ENCODE peak calls at places on chromosomes 6 and 20, in ten cellular contexts. H is tibial artery, F is endothelial cell, K is testis, O is breast epithelium, Z is fibroblast of lung, X is GM13976, J is WTC11, D is H9, W is A673. U is an unnamed sample.

GRCh38 chr6:836276-836853 is 143.4 kb upstream of the EXOC2 start:
- DNase-seq in F (no peak), J (no peak), O (no peak), Z (no peak), W (no peak), X (no peak), K (no peak), D (no peak), H (no peak), U (no peak)

GRCh38 chr6:46592046-46592445 is 60.6 kb downstream of the CYP39A1 start:
- DNase-seq in X (no peak), O (no peak), H (no peak), W (no peak), D (no peak), K (no peak), J (no peak), Z (no peak), F (no peak), U (no peak)

GRCh38 chr6:113995632-113996031 is 24.7 kb upstream of the HDAC2 start:
- DNase-seq in Z (peak), W (peak), X (no peak), O (no peak), H (no peak), J (no peak), K (peak), F (no peak), D (peak), U (no peak)

GRCh38 chr20:39850236-39850635 is 838.8 kb downstream of the MAFB start:
- DNase-seq in H (no peak), W (peak), K (no peak), J (no peak), D (no peak), F (no peak), X (no peak), O (no peak), Z (no peak), U (no peak)

GRCh38 chr6:80690611-80691090 is 584.2 kb downstream of the BCKDHB start:
- DNase-seq in O (no peak), H (no peak), K (no peak), D (no peak), F (no peak), W (no peak), X (no peak), J (no peak), Z (peak), U (no peak)

GRCh38 chr6:169144356-169144755 is 109.3 kb downstream of the THBS2 start:
- DNase-seq in J (no peak), W (no peak), Z (no peak), D (no peak), O (no peak), F (no peak), K (no peak), X (no peak), H (no peak), U (no peak)

GRCh38 chr6:127907960-127908640 is 7.2 kb upstream of the THEMIS start:
- DNase-seq in X (no peak), H (no peak), D (no peak), K (no peak), O (no peak), F (no peak), Z (no peak), J (no peak), W (no peak), U (peak)

GRCh38 chr20:50366270-50367103 is 143.7 kb upstream of the PTPN1 start:
- DNase-seq in X (no peak), O (peak), H (peak), J (no peak), D (no peak), W (peak), K (peak), F (no peak), Z (peak), U (no peak)

GRCh38 chr20:32433311-32434021 is 75.3 kb downstream of the ASXL1 start:
- DNase-seq in D (no peak), H (no peak), Z (no peak), X (peak), O (no peak), K (no peak), F (peak), W (no peak), J (no peak), U (no peak)

GRCh38 chr6:72524011-72524645 is 97.7 kb upstream of the KCNQ5 start:
- DNase-seq in K (no peak), H (no peak), Z (no peak), J (no peak), D (no peak), X (no peak), W (no peak), F (no peak), O (no peak), U (no peak)

GRCh38 chr6:21073318-21073839 is 520.2 kb upstream of the SOX4 start:
- DNase-seq in K (no peak), O (no peak), D (no peak), Z (no peak), H (no peak), F (no peak), W (no peak), X (no peak), J (no peak), U (no peak)

GRCh38 chr6:31053873-31054272 is 43.6 kb downstream of the MUC22 start:
- DNase-seq in H (no peak), O (no peak), F (no peak), J (no peak), K (no peak), Z (no peak), W (peak), X (no peak), D (no peak), U (no peak)

GRCh38 chr20:36394340-36394965 is 88.3 kb downstream of the DLGAP4 start:
- DNase-seq in J (no peak), X (no peak), K (no peak), H (no peak), F (no peak), O (no peak), W (no peak), D (no peak), Z (no peak), U (no peak)

GRCh38 chr6:126039284-126039683 is 52.9 kb downstream of the TRMT11 start:
- DNase-seq in F (no peak), K (no peak), X (no peak), W (no peak), J (no peak), O (no peak), D (no peak), Z (peak), H (no peak), U (no peak)

GRCh38 chr6:142746524-142746923 is 198.5 kb downstream of the HIVEP2 start:
- DNase-seq in D (peak), K (peak), F (peak), H (no peak), X (no peak), W (peak), Z (no peak), O (no peak), J (peak), U (peak)

GRCh38 chr20:17843246-17844132 is 125.1 kb downstream of the SNX5 start:
- DNase-seq in F (no peak), W (no peak), D (no peak), K (peak), J (no peak), H (peak), X (no peak), O (peak), Z (peak), U (no peak)

GRCh38 chr20:57244627-57245214 is 21.7 kb downstream of the BMP7 start:
- DNase-seq in O (no peak), Z (no peak), J (peak), D (peak), X (no peak), F (no peak), K (no peak), H (no peak), W (no peak), U (no peak)

GRCh38 chr20:23049201-23049932 is at the start of gene THBD:
- DNase-seq in F (peak), H (peak), D (peak), X (peak), O (no peak), K (peak), Z (peak), J (peak), W (no peak), U (no peak)

GRCh38 chr6:122284848-122285247 is 114.6 kb upstream of the HSF2 start:
- DNase-seq in D (no peak), J (no peak), W (no peak), O (no peak), H (no peak), F (no peak), Z (no peak), K (no peak), X (no peak), U (no peak)

GRCh38 chr6:122285292-122285913 is 114.0 kb upstream of the HSF2 start:
- DNase-seq in K (no peak), D (no peak), F (no peak), W (no peak), H (peak), O (no peak), Z (no peak), J (no peak), X (no peak), U (no peak)

GRCh38 chr6:122286512-122286911 is 112.9 kb upstream of the HSF2 start:
- DNase-seq in D (no peak), J (no peak), H (no peak), O (no peak), K (no peak), X (no peak), Z (no peak), W (peak), F (no peak), U (no peak)

DNA sequence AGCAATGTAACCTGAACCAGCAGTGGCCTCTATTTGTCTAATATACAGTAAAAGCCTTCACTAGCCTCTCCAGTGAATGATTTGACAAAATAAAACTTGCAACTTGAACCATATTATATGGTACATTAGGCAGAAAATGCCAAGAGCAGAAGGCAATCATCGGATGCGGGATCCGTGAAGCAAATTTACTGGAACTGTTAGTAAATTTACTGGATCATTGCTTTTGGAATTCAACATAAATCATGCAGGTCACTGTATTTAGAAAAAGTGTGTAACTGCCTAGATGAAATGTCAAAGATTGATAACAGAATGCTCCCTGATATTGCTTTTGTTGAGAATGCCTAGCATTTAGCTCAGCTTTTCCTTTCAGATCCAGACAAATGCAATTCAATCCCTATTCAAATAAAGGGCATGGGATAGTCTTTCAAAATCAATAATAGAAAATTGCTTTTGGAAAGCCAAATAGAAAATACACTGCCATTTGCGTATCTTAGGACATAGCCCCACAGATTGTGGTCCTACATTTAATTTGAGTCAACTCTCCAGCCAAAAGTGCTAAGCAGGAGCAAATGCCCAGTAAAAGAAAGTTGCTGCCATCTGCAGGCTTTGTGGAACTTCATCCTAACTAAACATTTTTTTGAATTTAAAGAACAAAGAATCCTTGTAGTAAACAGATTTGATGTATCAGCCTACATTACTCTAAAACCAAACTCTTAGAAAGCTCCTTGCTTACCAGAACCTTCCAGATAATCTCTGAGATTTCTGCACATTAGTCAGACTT is 109.5 kb upstream of the HSF2 start:
- DNase-seq in K (no peak), F (peak), W (peak), Z (peak), X (no peak), H (no peak), O (no peak), D (no peak), J (peak), U (no peak)
- TF ChIP-seq CTCF in K (no peak), F (no peak), W (peak), Z (peak), X (no peak), H (no peak), O (no peak), D (peak), J (no peak), U (no peak)

GRCh38 chr6:162249907-162250642 is 477.5 kb downstream of the PRKN start:
- DNase-seq in F (no peak), W (no peak), Z (no peak), H (no peak), K (no peak), D (no peak), X (no peak), J (no peak), O (no peak), U (no peak)

GRCh38 chr6:162245831-162246230 is 481.7 kb downstream of the PRKN start:
- DNase-seq in W (no peak), F (no peak), D (no peak), H (no peak), X (no peak), J (no peak), Z (no peak), K (no peak), O (no peak), U (no peak)

DNA sequence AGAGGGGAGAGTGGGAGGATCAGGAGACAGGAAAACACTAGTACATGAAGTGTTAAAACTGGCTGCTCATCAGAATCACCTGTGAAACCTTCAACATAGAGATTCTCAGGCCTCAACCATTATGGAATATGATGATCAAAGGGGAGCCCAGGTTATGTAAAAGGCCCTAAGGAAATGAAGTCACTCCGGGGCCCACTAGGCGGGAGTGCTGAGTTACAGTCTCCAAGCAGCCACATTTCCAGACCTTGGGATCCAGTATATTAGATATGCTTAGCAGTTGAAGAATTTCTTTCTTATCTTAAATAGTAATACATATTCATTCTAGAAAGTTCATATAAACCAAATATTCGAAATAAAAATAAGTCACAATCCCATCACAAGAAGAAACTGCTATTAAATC is 476.3 kb downstream of the PRKN start:
- DNase-seq in O (no peak), D (no peak), X (no peak), Z (no peak), H (no peak), K (no peak), J (peak), W (peak), F (peak), U (no peak)
- TF ChIP-seq CTCF in O (no peak), D (peak), X (no peak), Z (peak), H (no peak), K (no peak), J (peak), W (no peak), F (peak), U (no peak)

GRCh38 chr6:5115168-5115567 is 30.0 kb downstream of the PPP1R3G start:
- DNase-seq in O (no peak), H (no peak), F (no peak), K (no peak), Z (no peak), D (no peak), W (peak), J (no peak), X (no peak), U (no peak)
- TF ChIP-seq CTCF in O (no peak), H (no peak), F (no peak), K (no peak), Z (peak), D (peak), W (peak), J (no peak), X (no peak), U (no peak)

GRCh38 chr6:74741608-74742007 is 464.2 kb downstream of the COL12A1 start:
- DNase-seq in X (no peak), D (no peak), O (no peak), Z (no peak), K (no peak), W (no peak), F (no peak), H (no peak), J (peak), U (no peak)

GRCh38 chr6:74749211-74750142 is 456.4 kb downstream of the COL12A1 start:
- DNase-seq in J (no peak), Z (peak), W (no peak), F (no peak), K (no peak), H (no peak), O (no peak), D (no peak), X (no peak), U (peak)

GRCh38 chr6:74742793-74743508 is 462.9 kb downstream of the COL12A1 start:
- DNase-seq in O (no peak), J (no peak), K (no peak), W (no peak), D (no peak), X (no peak), Z (no peak), F (no peak), H (no peak), U (peak)

DNA sequence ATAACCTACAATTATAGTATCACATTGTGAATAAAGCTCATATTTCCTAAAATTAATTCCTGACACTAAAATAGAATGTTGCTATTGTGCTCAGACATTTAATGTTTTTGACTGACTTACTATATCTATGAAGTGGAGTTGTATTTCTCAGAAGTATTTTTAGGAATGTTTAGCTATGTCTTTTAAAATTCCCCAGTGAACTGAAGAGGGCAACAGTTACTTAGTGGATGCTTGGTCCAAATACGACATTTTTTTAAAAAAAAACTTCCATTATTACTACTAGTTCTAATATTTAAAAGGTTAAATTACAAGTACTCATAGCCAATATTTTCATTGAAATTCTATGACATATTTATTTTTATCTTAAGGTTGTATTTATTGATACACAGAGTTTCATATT is 460.2 kb downstream of the COL12A1 start:
- DNase-seq in Z (no peak), D (no peak), H (no peak), X (no peak), W (no peak), O (no peak), K (no peak), J (no peak), F (no peak), U (no peak)
- TF ChIP-seq CTCF in Z (no peak), D (no peak), H (no peak), X (no peak), W (no peak), O (no peak), K (no peak), J (no peak), F (no peak), U (no peak)

GRCh38 chr6:23752414-23752813 is 373.6 kb upstream of the NRSN1 start:
- DNase-seq in X (no peak), D (no peak), J (no peak), Z (no peak), H (no peak), O (no peak), K (no peak), F (no peak), W (no peak), U (no peak)

GRCh38 chr6:23754197-23754596 is 371.8 kb upstream of the NRSN1 start:
- DNase-seq in O (no peak), W (no peak), J (no peak), Z (no peak), H (no peak), F (no peak), K (no peak), D (no peak), X (no peak), U (no peak)
- TF ChIP-seq CTCF in O (peak), W (no peak), J (no peak), Z (no peak), H (no peak), F (no peak), K (no peak), D (peak), X (no peak), U (no peak)

GRCh38 chr20:5652626-5653573 is 97.3 kb upstream of the SHLD1 start:
- DNase-seq in D (no peak), O (no peak), W (no peak), Z (peak), X (no peak), H (no peak), K (no peak), J (no peak), F (no peak), U (no peak)

GRCh38 chr20:5657873-5658200 is 92.4 kb upstream of the SHLD1 start:
- DNase-seq in X (no peak), H (no peak), D (no peak), W (no peak), F (no peak), O (no peak), Z (no peak), K (no peak), J (no peak), U (no peak)

GRCh38 chr20:5656136-5656535 is 94.1 kb upstream of the SHLD1 start:
- DNase-seq in W (no peak), H (no peak), J (no peak), X (no peak), K (no peak), Z (no peak), O (no peak), D (no peak), F (no peak), U (no peak)

GRCh38 chr20:5657190-5657872 is 92.9 kb upstream of the SHLD1 start:
- DNase-seq in J (no peak), O (peak), K (peak), X (no peak), D (no peak), H (peak), F (peak), W (no peak), Z (peak), U (no peak)

GRCh38 chr20:5654557-5654956 is 95.6 kb upstream of the SHLD1 start:
- DNase-seq in H (no peak), O (no peak), X (no peak), J (no peak), W (no peak), D (no peak), Z (peak), K (no peak), F (no peak), U (no peak)
- TF ChIP-seq CTCF in H (no peak), O (no peak), X (no peak), J (no peak), W (no peak), D (no peak), Z (no peak), K (no peak), F (no peak), U (no peak)

U was measured in GM20000.